ENCODE peak calls at places on chromosomes 4 and X, in six cellular contexts. One of them, this sample, is unnamed.

GRCh38 chr4:13067077-13067476 is 417.1 kb downstream of the RAB28 start:
- DNase-seq in AG08395: no peak
- DNase-seq in fibroblast of gingiva: no peak
- DNase-seq in occipital lobe: no peak
- DNase-seq in fibroblast of pulmonary artery: no peak
- DNase-seq in naive thymus-derived CD8-positive, alpha-beta T cell: no peak
- DNase-seq in this sample: no peak

GRCh38 chr4:185002784-185003183 is 15.5 kb upstream of the HELT start:
- DNase-seq in AG08395: no peak
- DNase-seq in fibroblast of gingiva: no peak
- DNase-seq in occipital lobe: no peak
- DNase-seq in fibroblast of pulmonary artery: no peak
- DNase-seq in naive thymus-derived CD8-positive, alpha-beta T cell: no peak
- DNase-seq in this sample: no peak

GRCh38 chr4:252065-252601 is 53.1 kb downstream of the ZNF732 start:
- DNase-seq in AG08395: no peak
- DNase-seq in fibroblast of gingiva: no peak
- DNase-seq in occipital lobe: no peak
- DNase-seq in fibroblast of pulmonary artery: no peak
- DNase-seq in naive thymus-derived CD8-positive, alpha-beta T cell: no peak
- DNase-seq in this sample: no peak

GRCh38 chr4:31234494-31234893 is 514.3 kb downstream of the PCDH7 start:
- DNase-seq in AG08395: no peak
- DNase-seq in fibroblast of gingiva: no peak
- DNase-seq in occipital lobe: no peak
- DNase-seq in fibroblast of pulmonary artery: no peak
- DNase-seq in naive thymus-derived CD8-positive, alpha-beta T cell: no peak
- DNase-seq in this sample: no peak

GRCh38 chr4:105895609-105896460 is 564 bp downstream of the NPNT start:
- DNase-seq in AG08395: no peak
- DNase-seq in fibroblast of gingiva: no peak
- DNase-seq in occipital lobe: no peak
- DNase-seq in fibroblast of pulmonary artery: no peak
- DNase-seq in naive thymus-derived CD8-positive, alpha-beta T cell: no peak
- DNase-seq in this sample: no peak

GRCh38 chrX:102934624-102935023 is 2.4 kb upstream of the RAB40AL start:
- DNase-seq in AG08395: peak
- DNase-seq in fibroblast of gingiva: peak
- DNase-seq in occipital lobe: no peak
- DNase-seq in fibroblast of pulmonary artery: peak
- DNase-seq in naive thymus-derived CD8-positive, alpha-beta T cell: peak
- DNase-seq in this sample: no peak

GRCh38 chr4:8769645-8770517 is 101.8 kb downstream of the HMX1 start:
- DNase-seq in AG08395: no peak
- DNase-seq in fibroblast of gingiva: no peak
- DNase-seq in occipital lobe: no peak
- DNase-seq in fibroblast of pulmonary artery: no peak
- DNase-seq in naive thymus-derived CD8-positive, alpha-beta T cell: no peak
- DNase-seq in this sample: no peak

GRCh38 chr4:181685461-181685860 is 557.7 kb upstream of the TENM3 start:
- DNase-seq in AG08395: peak
- DNase-seq in fibroblast of gingiva: peak
- DNase-seq in occipital lobe: no peak
- DNase-seq in fibroblast of pulmonary artery: peak
- DNase-seq in naive thymus-derived CD8-positive, alpha-beta T cell: no peak
- DNase-seq in this sample: no peak

GRCh38 chrX:109751698-109752097 is 18.6 kb upstream of the ACSL4 start:
- DNase-seq in AG08395: no peak
- DNase-seq in fibroblast of gingiva: no peak
- DNase-seq in occipital lobe: no peak
- DNase-seq in fibroblast of pulmonary artery: no peak
- DNase-seq in naive thymus-derived CD8-positive, alpha-beta T cell: no peak
- DNase-seq in this sample: no peak

GRCh38 chrX:16671005-16671404 is 21.0 kb downstream of the S100G start:
- DNase-seq in AG08395: peak
- DNase-seq in fibroblast of gingiva: peak
- DNase-seq in occipital lobe: no peak
- DNase-seq in fibroblast of pulmonary artery: peak
- DNase-seq in naive thymus-derived CD8-positive, alpha-beta T cell: peak
- DNase-seq in this sample: no peak

GRCh38 chrX:123698979-123699378 is 33.9 kb downstream of the THOC2 start:
- DNase-seq in AG08395: no peak
- DNase-seq in fibroblast of gingiva: no peak
- DNase-seq in occipital lobe: no peak
- DNase-seq in fibroblast of pulmonary artery: peak
- DNase-seq in naive thymus-derived CD8-positive, alpha-beta T cell: no peak
- DNase-seq in this sample: no peak

GRCh38 chr4:144732584-144733130 is 86.7 kb downstream of the HHIP start:
- DNase-seq in AG08395: no peak
- DNase-seq in fibroblast of gingiva: peak
- DNase-seq in occipital lobe: no peak
- DNase-seq in fibroblast of pulmonary artery: no peak
- DNase-seq in naive thymus-derived CD8-positive, alpha-beta T cell: no peak
- DNase-seq in this sample: no peak

GRCh38 chr4:67746797-67747495 is 7.2 kb downstream of the GNRHR start:
- DNase-seq in AG08395: peak
- DNase-seq in fibroblast of gingiva: peak
- DNase-seq in occipital lobe: no peak
- DNase-seq in fibroblast of pulmonary artery: peak
- DNase-seq in naive thymus-derived CD8-positive, alpha-beta T cell: peak
- DNase-seq in this sample: peak

GRCh38 chrX:20666316-20666715 is 399.6 kb upstream of the RPS6KA3 start:
- DNase-seq in AG08395: no peak
- DNase-seq in fibroblast of gingiva: no peak
- DNase-seq in occipital lobe: no peak
- DNase-seq in fibroblast of pulmonary artery: no peak
- DNase-seq in naive thymus-derived CD8-positive, alpha-beta T cell: no peak
- DNase-seq in this sample: no peak

GRCh38 chr4:67885727-67886126 is 1.9 kb upstream of the TMPRSS11D start:
- DNase-seq in AG08395: peak
- DNase-seq in fibroblast of gingiva: peak
- DNase-seq in occipital lobe: no peak
- DNase-seq in fibroblast of pulmonary artery: peak
- DNase-seq in naive thymus-derived CD8-positive, alpha-beta T cell: no peak
- DNase-seq in this sample: no peak

GRCh38 chr4:111946789-111947188 is 198.5 kb upstream of the FAM241A start:
- DNase-seq in AG08395: no peak
- DNase-seq in fibroblast of gingiva: no peak
- DNase-seq in occipital lobe: no peak
- DNase-seq in fibroblast of pulmonary artery: no peak
- DNase-seq in naive thymus-derived CD8-positive, alpha-beta T cell: no peak
- DNase-seq in this sample: no peak

GRCh38 chr4:29853843-29854242 is 866.3 kb upstream of the PCDH7 start:
- DNase-seq in AG08395: no peak
- DNase-seq in fibroblast of gingiva: no peak
- DNase-seq in occipital lobe: no peak
- DNase-seq in fibroblast of pulmonary artery: no peak
- DNase-seq in naive thymus-derived CD8-positive, alpha-beta T cell: no peak
- DNase-seq in this sample: no peak

GRCh38 chr4:52907510-52907909 is 45.4 kb downstream of the RASL11B start:
- DNase-seq in AG08395: no peak
- DNase-seq in fibroblast of gingiva: no peak
- DNase-seq in occipital lobe: no peak
- DNase-seq in fibroblast of pulmonary artery: no peak
- DNase-seq in naive thymus-derived CD8-positive, alpha-beta T cell: no peak
- DNase-seq in this sample: no peak

GRCh38 chrX:131746491-131746968 is 202.7 kb downstream of the OR13H1 start:
- DNase-seq in AG08395: peak
- DNase-seq in fibroblast of gingiva: no peak
- DNase-seq in occipital lobe: no peak
- DNase-seq in fibroblast of pulmonary artery: no peak
- DNase-seq in naive thymus-derived CD8-positive, alpha-beta T cell: peak
- DNase-seq in this sample: no peak

GRCh38 chrX:50691820-50692219 is 122.2 kb downstream of the SHROOM4 start:
- DNase-seq in AG08395: peak
- DNase-seq in fibroblast of gingiva: no peak
- DNase-seq in occipital lobe: no peak
- DNase-seq in fibroblast of pulmonary artery: peak
- DNase-seq in naive thymus-derived CD8-positive, alpha-beta T cell: peak
- DNase-seq in this sample: no peak

GRCh38 chr4:10099521-10100325 is 16.9 kb downstream of the WDR1 start:
- DNase-seq in AG08395: no peak
- DNase-seq in fibroblast of gingiva: no peak
- DNase-seq in occipital lobe: peak
- DNase-seq in fibroblast of pulmonary artery: no peak
- DNase-seq in naive thymus-derived CD8-positive, alpha-beta T cell: no peak
- DNase-seq in this sample: no peak